ENCODE peak calls at places on chromosomes 1 and 21, in ten cellular contexts. K, T, G, C, L, H, F, E, N and A are unnamed samples.

GRCh38 chr21:43667191-43667904 is 8.0 kb downstream of the RRP1B start:
- DNase-seq in N (no peak), L (no peak), C (no peak), K (no peak), T (no peak), G (no peak), E (no peak), H (no peak), F (no peak), A (peak)

GRCh38 chr1:77282866-77283539 is 1.2 kb downstream of the AK5 start:
- DNase-seq in T (no peak), N (no peak), K (peak), C (peak), G (no peak), H (no peak), L (peak), E (no peak), F (peak), A (peak)

GRCh38 chr1:28737245-28738137 is 751 bp downstream of the YTHDF2 start:
- DNase-seq in F (peak), L (peak), H (peak), T (no peak), G (peak), K (peak), E (peak), C (no peak), N (peak), A (peak)

GRCh38 chr1:59771361-59771760 is 43.4 kb upstream of the HOOK1 start:
- DNase-seq in T (no peak), G (no peak), E (no peak), H (no peak), L (no peak), K (no peak), C (no peak), N (no peak), F (no peak), A (no peak)

GRCh38 chr1:8238141-8239038 is 79.5 kb upstream of the SLC45A1 start:
- DNase-seq in E (no peak), H (no peak), N (no peak), G (no peak), F (no peak), C (no peak), T (peak), K (no peak), L (no peak), A (no peak)

GRCh38 chr21:45226540-45227326 is 61.0 kb downstream of the POFUT2 start:
- DNase-seq in C (peak), E (no peak), T (no peak), N (no peak), H (no peak), G (no peak), L (no peak), F (no peak), K (no peak), A (no peak)

GRCh38 chr1:109502368-109502851 is 7.1 kb downstream of the AMIGO1 start:
- DNase-seq in C (peak), E (no peak), T (no peak), H (no peak), L (no peak), N (no peak), G (no peak), K (no peak), F (no peak), A (no peak)

GRCh38 chr1:183074215-183074614 is 51.0 kb downstream of the LAMC1 start:
- DNase-seq in H (no peak), L (no peak), E (no peak), C (no peak), N (no peak), G (no peak), T (no peak), F (no peak), K (no peak), A (no peak)

GRCh38 chr1:86704972-86705632 is 726 bp downstream of the SH3GLB1 start:
- DNase-seq in T (no peak), L (no peak), E (peak), N (peak), C (peak), K (peak), F (peak), G (peak), H (peak), A (peak)

GRCh38 chr1:78370356-78370755 is 120.4 kb upstream of the PTGFR start:
- DNase-seq in N (no peak), F (no peak), K (no peak), E (no peak), H (no peak), G (no peak), T (no peak), L (no peak), C (no peak), A (no peak)

GRCh38 chr1:230507671-230508407 is 81.7 kb upstream of the PGBD5 start:
- DNase-seq in N (peak), L (no peak), G (no peak), T (no peak), E (no peak), C (no peak), H (no peak), F (no peak), K (no peak), A (peak)